ENCODE peak calls at places on chromosomes 1 and 21, in five cellular contexts. H is H1, M is HEK293T, L is GM12878, W is HepG2. I is an unnamed sample.

GRCh38 chr1:31655756-31656155 is 11.1 kb upstream of the PEF1 start:
- DNase-seq in H (no peak), M (no peak), L (no peak), W (no peak), I (no peak)

GRCh38 chr1:221171768-221172167 is 292.5 kb downstream of the HLX start:
- DNase-seq in H (no peak), M (no peak), L (no peak), W (no peak), I (no peak)

GRCh38 chr1:11989669-11990068 is 9.4 kb downstream of the MFN2 start:
- DNase-seq in H (no peak), M (no peak), L (no peak), W (no peak), I (no peak)

GRCh38 chr1:161966076-161966475 is 57.6 kb downstream of the OLFML2B start:
- DNase-seq in H (no peak), M (no peak), L (no peak), W (no peak), I (no peak)

GRCh38 chr1:230268371-230269170 is 157.6 kb downstream of the PGBD5 start:
- DNase-seq in H (no peak), M (peak; percentile 92), L (no peak), W (peak; percentile 56), I (peak; percentile 80)

GRCh38 chr1:20078166-20078565 is 8.2 kb downstream of the PLA2G5 start:
- DNase-seq in H (no peak), M (no peak), L (peak; percentile 72), W (no peak), I (no peak)

GRCh38 chr1:166952002-166952746 is 23.2 kb downstream of the ILDR2 start:
- DNase-seq in H (no peak), M (no peak), L (no peak), W (peak; percentile 32), I (peak; percentile 79)

GRCh38 chr1:245599413-245600174 is 444.8 kb downstream of the KIF26B start:
- DNase-seq in H (no peak), M (no peak), L (no peak), W (no peak), I (no peak)

GRCh38 chr1:57060451-57060850 is 94.6 kb upstream of the C8B start:
- DNase-seq in H (no peak), M (no peak), L (no peak), W (peak; percentile 85), I (no peak)

GRCh38 chr1:48684381-48684780 is 92.3 kb downstream of the BEND5 start:
- DNase-seq in H (no peak), M (no peak), L (no peak), W (no peak), I (no peak)

GRCh38 chr1:89810880-89811279 is 10.0 kb upstream of the LRRC8D start:
- DNase-seq in H (no peak), M (no peak), L (no peak), W (peak; percentile 78), I (no peak)
- TF ChIP-seq SUZ12 in H (no peak), M (no peak), L (no peak), W (no peak), I (no peak)

GRCh38 chr1:29643838-29644440 is 407.6 kb downstream of the PTPRU start:
- DNase-seq in H (no peak), M (no peak), L (no peak), W (no peak), I (no peak)

GRCh38 chr1:29641921-29642320 is 405.6 kb downstream of the PTPRU start:
- DNase-seq in H (no peak), M (no peak), L (no peak), W (no peak), I (no peak)

GRCh38 chr1:29643281-29643680 is 407.0 kb downstream of the PTPRU start:
- DNase-seq in H (no peak), M (no peak), L (no peak), W (no peak), I (no peak)

GRCh38 chr1:29640428-29640785 is 404.1 kb downstream of the PTPRU start:
- DNase-seq in H (no peak), M (no peak), L (no peak), W (no peak), I (no peak)

GRCh38 chr1:29642519-29642918 is 406.2 kb downstream of the PTPRU start:
- DNase-seq in H (no peak), M (no peak), L (no peak), W (no peak), I (no peak)
- TF ChIP-seq SUZ12 in H (no peak), M (no peak), L (no peak), W (no peak), I (no peak)

GRCh38 chr21:31158789-31159581 is 120.7 kb upstream of the KRTAP19-8 start:
- DNase-seq in H (no peak), M (no peak), L (no peak), W (no peak), I (peak; percentile 79)
- TF ChIP-seq SUZ12 in H (no peak), M (no peak), L (no peak), W (no peak), I (no peak)

GRCh38 chr1:112337028-112337531 is 58.9 kb upstream of the CTTNBP2NL start:
- DNase-seq in H (no peak), M (peak; percentile 62), L (no peak), W (peak; percentile 13), I (no peak)
- TF ChIP-seq SUZ12 in H (no peak), M (no peak), L (no peak), W (no peak), I (no peak)

GRCh38 chr1:184843732-184844495 is 89.3 kb upstream of the EDEM3 start:
- DNase-seq in H (no peak), M (no peak), L (peak; percentile 48), W (no peak), I (no peak)
- TF ChIP-seq SUZ12 in H (no peak), M (no peak), L (no peak), W (no peak), I (no peak)

DNA sequence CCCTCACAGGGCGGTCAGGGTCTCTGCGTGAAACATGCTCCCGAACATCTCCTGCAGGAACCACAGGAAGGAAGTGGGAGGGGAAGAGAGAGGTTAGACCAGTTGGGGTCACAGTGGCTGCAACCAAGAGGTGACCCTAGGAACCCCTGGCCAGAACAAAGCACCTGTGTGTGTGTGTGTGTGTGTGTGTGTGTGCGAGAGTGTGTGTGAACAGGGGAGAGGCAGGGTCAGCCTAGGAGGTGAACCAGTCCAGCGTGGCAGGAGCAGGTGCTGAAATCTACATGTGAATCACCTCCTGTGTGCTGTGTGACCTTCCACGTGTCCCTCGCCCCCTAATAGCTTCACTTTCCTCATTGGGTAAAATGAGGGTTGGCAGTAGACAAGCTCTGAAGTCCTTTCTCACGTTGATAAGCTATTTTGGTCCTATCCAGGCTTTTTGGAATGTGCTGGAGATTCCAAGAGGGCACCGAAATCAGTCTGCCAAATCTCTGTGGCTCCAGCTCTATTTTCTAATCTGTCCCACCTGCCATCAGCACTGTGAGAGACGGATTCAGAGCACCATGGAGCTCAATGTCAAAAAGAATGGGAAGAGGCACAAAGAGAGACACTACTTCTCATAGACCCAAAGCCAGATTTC is 27.8 kb downstream of the SLC26A9 start:
- DNase-seq in H (no peak), M (no peak), L (no peak), W (no peak), I (no peak)
- TF ChIP-seq SUZ12 in H (no peak), M (no peak), L (no peak), W (no peak), I (no peak)

DNA sequence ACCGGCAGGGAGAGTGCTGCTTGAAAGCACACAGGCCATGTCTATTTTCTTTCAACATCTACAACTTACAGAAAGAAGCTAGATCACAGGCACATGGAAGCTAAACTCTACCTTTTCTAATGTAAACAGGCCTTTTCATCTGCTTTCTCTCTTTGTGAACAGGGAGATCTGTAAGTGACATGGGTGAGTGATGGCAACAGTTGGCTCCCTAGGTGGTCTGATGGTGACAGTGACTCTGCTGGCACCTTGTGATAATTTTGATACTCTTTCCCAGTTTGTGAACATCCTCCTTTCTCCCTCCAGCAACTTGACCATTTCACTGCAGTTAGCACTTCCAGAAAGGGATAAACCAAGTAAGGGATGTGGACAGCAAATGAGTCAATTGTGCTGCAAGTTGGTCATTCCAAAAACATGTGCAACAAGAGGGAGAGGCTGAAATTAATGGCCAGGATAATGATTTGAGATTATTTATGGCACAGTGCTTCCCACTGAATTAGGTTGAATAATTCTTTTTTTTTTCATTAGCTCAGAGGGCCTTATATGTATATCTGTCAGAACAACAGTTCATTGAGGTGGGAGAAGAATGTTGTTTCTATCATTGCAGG is 89.5 kb downstream of the XCL2 start:
- DNase-seq in H (no peak), M (no peak), L (no peak), W (no peak), I (no peak)
- TF ChIP-seq SUZ12 in H (no peak), M (no peak), L (no peak), W (no peak), I (no peak)

DNA sequence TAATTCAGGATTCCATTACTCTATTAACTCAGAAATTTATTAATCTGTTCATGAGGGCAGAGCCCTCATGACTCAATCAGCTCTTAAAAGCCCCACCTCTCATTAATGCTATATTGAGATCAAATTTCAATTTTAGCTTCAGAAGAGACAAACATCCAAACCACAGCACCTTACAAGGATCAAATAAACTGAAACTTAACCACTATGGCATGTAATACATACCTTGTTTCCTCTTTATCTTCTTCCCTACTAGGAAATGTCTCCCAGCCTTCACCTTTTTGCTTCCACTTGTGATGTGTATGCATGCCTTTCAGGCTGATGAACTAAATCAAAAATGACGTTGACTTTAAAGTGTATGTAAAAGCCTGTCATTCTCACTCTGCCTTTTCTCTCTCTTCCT is 2121.3 kb downstream of the NCAM2 start:
- DNase-seq in H (no peak), M (no peak), L (no peak), W (no peak), I (no peak)
- TF ChIP-seq SUZ12 in H (no peak), M (no peak), L (no peak), W (no peak), I (no peak)